ENCODE peak calls at places on chromosomes 1 and 21, in six cellular contexts. One of them, this sample, is unnamed.

GRCh38 chr21:25361097-25361496 is 246.2 kb downstream of the MRPL39 start:
- DNase-seq in fibroblast of lung: no peak
- DNase-seq in stomach: no peak
- DNase-seq in dorsolateral prefrontal cortex: no peak
- DNase-seq in heart right ventricle: no peak
- DNase-seq in CD8-positive, alpha-beta memory T cell: no peak
- DNase-seq in this sample: no peak

GRCh38 chr1:55073187-55073916 is 34.0 kb downstream of the PCSK9 start:
- DNase-seq in fibroblast of lung: no peak
- DNase-seq in stomach: no peak
- DNase-seq in dorsolateral prefrontal cortex: no peak
- DNase-seq in heart right ventricle: no peak
- DNase-seq in CD8-positive, alpha-beta memory T cell: no peak
- DNase-seq in this sample: no peak

GRCh38 chr21:17730782-17731181 is 88.4 kb downstream of the C21orf91 start:
- DNase-seq in fibroblast of lung: peak; percentile 6
- DNase-seq in stomach: no peak
- DNase-seq in dorsolateral prefrontal cortex: no peak
- DNase-seq in heart right ventricle: no peak
- DNase-seq in CD8-positive, alpha-beta memory T cell: no peak
- DNase-seq in this sample: no peak

GRCh38 chr21:29168874-29169273 is 38.4 kb downstream of the MAP3K7CL start:
- DNase-seq in fibroblast of lung: peak; percentile 59
- DNase-seq in stomach: no peak
- DNase-seq in dorsolateral prefrontal cortex: no peak
- DNase-seq in heart right ventricle: no peak
- DNase-seq in CD8-positive, alpha-beta memory T cell: no peak
- DNase-seq in this sample: no peak

GRCh38 chr1:195717651-195718050 is 890.6 kb downstream of the KCNT2 start:
- DNase-seq in fibroblast of lung: peak; percentile 14
- DNase-seq in stomach: no peak
- DNase-seq in dorsolateral prefrontal cortex: no peak
- DNase-seq in heart right ventricle: no peak
- DNase-seq in CD8-positive, alpha-beta memory T cell: no peak
- DNase-seq in this sample: no peak

GRCh38 chr1:46171872-46172271 is 3.0 kb upstream of the TSPAN1 start:
- DNase-seq in fibroblast of lung: no peak
- DNase-seq in stomach: peak; percentile 95
- DNase-seq in dorsolateral prefrontal cortex: no peak
- DNase-seq in heart right ventricle: no peak
- DNase-seq in CD8-positive, alpha-beta memory T cell: no peak
- DNase-seq in this sample: no peak

GRCh38 chr1:153192697-153193096 is 10.5 kb upstream of the LELP1 start:
- DNase-seq in fibroblast of lung: no peak
- DNase-seq in stomach: peak; percentile 29
- DNase-seq in dorsolateral prefrontal cortex: no peak
- DNase-seq in heart right ventricle: no peak
- DNase-seq in CD8-positive, alpha-beta memory T cell: no peak
- DNase-seq in this sample: no peak

GRCh38 chr1:18385239-18385790 is 95.4 kb upstream of the KLHDC7A start:
- DNase-seq in fibroblast of lung: no peak
- DNase-seq in stomach: no peak
- DNase-seq in dorsolateral prefrontal cortex: no peak
- DNase-seq in heart right ventricle: no peak
- DNase-seq in CD8-positive, alpha-beta memory T cell: no peak
- DNase-seq in this sample: no peak

GRCh38 chr1:75672528-75673393 is 51.7 kb upstream of the ACADM start:
- DNase-seq in fibroblast of lung: peak; percentile 94
- DNase-seq in stomach: no peak
- DNase-seq in dorsolateral prefrontal cortex: no peak
- DNase-seq in heart right ventricle: no peak
- DNase-seq in CD8-positive, alpha-beta memory T cell: no peak
- DNase-seq in this sample: no peak

GRCh38 chr1:153546796-153547559 is 1.4 kb upstream of the S100A4 start:
- DNase-seq in fibroblast of lung: no peak
- DNase-seq in stomach: no peak
- DNase-seq in dorsolateral prefrontal cortex: no peak
- DNase-seq in heart right ventricle: no peak
- DNase-seq in CD8-positive, alpha-beta memory T cell: no peak
- DNase-seq in this sample: no peak

GRCh38 chr1:38436006-38436405 is 389.4 kb upstream of the POU3F1 start:
- DNase-seq in fibroblast of lung: no peak
- DNase-seq in stomach: no peak
- DNase-seq in dorsolateral prefrontal cortex: no peak
- DNase-seq in heart right ventricle: no peak
- DNase-seq in CD8-positive, alpha-beta memory T cell: no peak
- DNase-seq in this sample: no peak

GRCh38 chr1:85580046-85580411 is 532 bp upstream of the CCN1 start:
- DNase-seq in fibroblast of lung: peak; percentile 88
- DNase-seq in stomach: no peak
- DNase-seq in dorsolateral prefrontal cortex: no peak
- DNase-seq in heart right ventricle: no peak
- DNase-seq in CD8-positive, alpha-beta memory T cell: no peak
- DNase-seq in this sample: no peak

GRCh38 chr1:61978866-61979265 is 215.8 kb upstream of the L1TD1 start:
- DNase-seq in fibroblast of lung: no peak
- DNase-seq in stomach: no peak
- DNase-seq in dorsolateral prefrontal cortex: no peak
- DNase-seq in heart right ventricle: no peak
- DNase-seq in CD8-positive, alpha-beta memory T cell: no peak
- DNase-seq in this sample: no peak

GRCh38 chr1:2237773-2238172 is 9.7 kb downstream of the SKI start:
- DNase-seq in fibroblast of lung: no peak
- DNase-seq in stomach: no peak
- DNase-seq in dorsolateral prefrontal cortex: peak; percentile 50
- DNase-seq in heart right ventricle: no peak
- DNase-seq in CD8-positive, alpha-beta memory T cell: no peak
- DNase-seq in this sample: peak; percentile 76

GRCh38 chr21:31132574-31133242 is 94.4 kb upstream of the KRTAP19-8 start:
- DNase-seq in fibroblast of lung: peak; percentile 36
- DNase-seq in stomach: no peak
- DNase-seq in dorsolateral prefrontal cortex: no peak
- DNase-seq in heart right ventricle: no peak
- DNase-seq in CD8-positive, alpha-beta memory T cell: peak; percentile 36
- DNase-seq in this sample: no peak

DNA sequence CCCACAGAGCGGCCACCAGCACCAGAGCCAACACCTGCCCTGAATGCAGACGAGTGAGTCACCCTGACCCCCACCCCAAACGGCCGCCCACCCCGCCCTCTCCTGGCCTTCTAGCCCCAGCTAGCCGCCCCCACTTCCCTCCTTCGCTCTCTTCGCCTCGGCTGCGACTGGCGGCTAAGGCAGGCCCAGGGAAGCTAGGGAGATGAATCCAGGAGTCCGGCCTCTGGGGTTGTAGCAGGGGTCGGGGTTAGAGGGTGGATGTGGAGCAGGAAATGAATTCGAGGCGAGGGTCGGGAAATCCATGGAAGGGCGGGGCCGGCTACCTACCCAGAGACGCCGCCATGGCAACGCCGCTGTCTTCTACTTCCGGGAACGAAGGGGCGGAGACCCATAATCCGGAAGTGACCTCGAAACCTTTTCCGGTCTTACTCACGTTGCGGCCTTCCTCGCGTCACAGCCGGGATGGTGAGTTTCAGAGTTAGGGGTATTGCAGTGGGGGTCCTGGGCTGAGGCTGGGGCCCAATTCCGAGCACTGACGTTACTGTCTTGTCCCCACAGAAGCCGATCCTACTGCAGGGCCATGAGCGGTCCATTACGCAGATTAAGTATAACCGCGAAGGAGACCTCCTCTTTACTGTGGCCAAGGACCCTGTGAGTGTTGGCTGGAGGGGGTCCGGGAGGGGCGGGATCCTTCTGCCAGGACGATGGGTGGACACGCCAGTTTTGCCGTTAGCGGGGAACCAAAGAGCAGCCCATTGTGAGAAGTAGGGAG is at the start of the genes EIF3I and TMEM234:
- DNase-seq in fibroblast of lung: peak; percentile 91
- DNase-seq in stomach: peak; percentile 93
- DNase-seq in dorsolateral prefrontal cortex: peak; percentile 92
- DNase-seq in heart right ventricle: peak; percentile 88
- DNase-seq in CD8-positive, alpha-beta memory T cell: peak; percentile 89
- DNase-seq in this sample: peak; percentile 95
- H3K27ac ChIP-seq in fibroblast of lung: peak within 1 kb of the TSS; percentile 100
- H3K27ac ChIP-seq in stomach: peak within 1 kb of the TSS; percentile 95
- H3K27ac ChIP-seq in dorsolateral prefrontal cortex: peak within 1 kb of the TSS; percentile 2
- H3K27ac ChIP-seq in heart right ventricle: peak within 1 kb of the TSS; percentile 88
- H3K27ac ChIP-seq in CD8-positive, alpha-beta memory T cell: peak within 1 kb of the TSS; percentile 99
- H3K27ac ChIP-seq in this sample: peak within 1 kb of the TSS; percentile 84

GRCh38 chr1:204212715-204213114 is 1.1 kb downstream of the GOLT1A start:
- DNase-seq in fibroblast of lung: no peak
- DNase-seq in stomach: no peak
- DNase-seq in dorsolateral prefrontal cortex: no peak
- DNase-seq in heart right ventricle: no peak
- DNase-seq in CD8-positive, alpha-beta memory T cell: no peak
- DNase-seq in this sample: no peak

GRCh38 chr1:204211021-204211420 is 2.8 kb downstream of the GOLT1A start:
- DNase-seq in fibroblast of lung: no peak
- DNase-seq in stomach: no peak
- DNase-seq in dorsolateral prefrontal cortex: no peak
- DNase-seq in heart right ventricle: no peak
- DNase-seq in CD8-positive, alpha-beta memory T cell: no peak
- DNase-seq in this sample: peak; percentile 40

GRCh38 chr1:204216880-204217647 is 3.3 kb upstream of the GOLT1A start:
- DNase-seq in fibroblast of lung: no peak
- DNase-seq in stomach: no peak
- DNase-seq in dorsolateral prefrontal cortex: no peak
- DNase-seq in heart right ventricle: no peak
- DNase-seq in CD8-positive, alpha-beta memory T cell: no peak
- DNase-seq in this sample: no peak

GRCh38 chr1:204216236-204216635 is 2.4 kb upstream of the GOLT1A start:
- DNase-seq in fibroblast of lung: no peak
- DNase-seq in stomach: no peak
- DNase-seq in dorsolateral prefrontal cortex: no peak
- DNase-seq in heart right ventricle: no peak
- DNase-seq in CD8-positive, alpha-beta memory T cell: no peak
- DNase-seq in this sample: no peak

GRCh38 chr1:204213668-204214662 is at the start of gene GOLT1A:
- DNase-seq in fibroblast of lung: peak; percentile 79
- DNase-seq in stomach: peak; percentile 91
- DNase-seq in dorsolateral prefrontal cortex: peak; percentile 66
- DNase-seq in heart right ventricle: peak; percentile 58
- DNase-seq in CD8-positive, alpha-beta memory T cell: peak; percentile 31
- DNase-seq in this sample: peak; percentile 72
- H3K4me3 ChIP-seq in fibroblast of lung: no peak within 1 kb of the TSS
- H3K4me3 ChIP-seq in stomach: peak within 1 kb of the TSS; percentile 21
- H3K4me3 ChIP-seq in dorsolateral prefrontal cortex: peak within 1 kb of the TSS; percentile 54
- H3K4me3 ChIP-seq in heart right ventricle: peak within 1 kb of the TSS; percentile 14
- H3K4me3 ChIP-seq in CD8-positive, alpha-beta memory T cell: peak within 1 kb of the TSS; percentile 40
- H3K4me3 ChIP-seq in this sample: peak within 1 kb of the TSS; percentile 57

GRCh38 chr1:161193561-161194235 is 5.2 kb downstream of the ADAMTS4 start:
- DNase-seq in fibroblast of lung: no peak
- DNase-seq in stomach: peak; percentile 57
- DNase-seq in dorsolateral prefrontal cortex: peak; percentile 88
- DNase-seq in heart right ventricle: no peak
- DNase-seq in CD8-positive, alpha-beta memory T cell: no peak
- DNase-seq in this sample: no peak
- H3K27ac ChIP-seq in fibroblast of lung: no peak overlapping the region
- H3K27ac ChIP-seq in stomach: peak overlapping the region; percentile 37
- H3K27ac ChIP-seq in dorsolateral prefrontal cortex: peak overlapping the region; percentile 83
- H3K27ac ChIP-seq in heart right ventricle: peak overlapping the region; percentile 29
- H3K27ac ChIP-seq in CD8-positive, alpha-beta memory T cell: no peak overlapping the region
- H3K27ac ChIP-seq in this sample: peak overlapping the region; percentile 23

DNA sequence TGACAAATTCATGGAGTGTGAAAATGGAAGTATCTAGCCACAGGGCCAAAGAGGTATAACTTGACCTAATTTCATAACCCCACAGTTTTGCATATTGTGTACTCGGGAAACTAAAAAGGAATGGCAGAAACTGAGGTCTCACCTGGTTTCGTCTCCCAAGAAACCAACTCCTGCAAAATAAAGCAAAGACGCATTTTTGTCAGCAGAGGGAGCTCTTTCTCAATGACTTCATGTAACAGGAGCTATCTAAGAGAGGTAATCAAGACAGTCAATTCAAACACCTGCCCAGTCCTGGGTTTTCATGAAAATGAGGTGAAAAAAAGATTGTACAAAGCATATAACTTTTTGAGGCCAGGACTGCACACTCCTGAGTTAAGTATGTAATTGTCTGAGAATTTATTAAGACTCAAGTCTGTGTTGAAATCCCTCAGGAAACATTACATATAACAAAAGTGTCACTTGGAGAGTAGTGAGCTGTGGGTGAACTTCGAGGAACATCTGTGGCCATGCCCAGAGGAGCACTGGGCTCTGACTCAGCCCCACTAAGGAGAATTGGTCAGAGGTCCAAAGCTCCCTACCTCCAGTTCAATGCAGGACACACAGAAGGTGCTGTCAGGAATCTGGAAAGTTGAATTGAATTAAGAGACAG is 17.6 kb downstream of the FCRL4 start:
- DNase-seq in fibroblast of lung: peak; percentile 44
- DNase-seq in stomach: no peak
- DNase-seq in dorsolateral prefrontal cortex: no peak
- DNase-seq in heart right ventricle: no peak
- DNase-seq in CD8-positive, alpha-beta memory T cell: no peak
- DNase-seq in this sample: no peak
- H3K4me3 ChIP-seq in fibroblast of lung: no peak overlapping the region
- H3K4me3 ChIP-seq in stomach: no peak overlapping the region
- H3K4me3 ChIP-seq in dorsolateral prefrontal cortex: no peak overlapping the region
- H3K4me3 ChIP-seq in heart right ventricle: no peak overlapping the region
- H3K4me3 ChIP-seq in CD8-positive, alpha-beta memory T cell: no peak overlapping the region
- H3K4me3 ChIP-seq in this sample: no peak overlapping the region

GRCh38 chr1:78339490-78339889 is 151.3 kb upstream of the PTGFR start:
- DNase-seq in fibroblast of lung: peak; percentile 86
- DNase-seq in stomach: no peak
- DNase-seq in dorsolateral prefrontal cortex: no peak
- DNase-seq in heart right ventricle: no peak
- DNase-seq in CD8-positive, alpha-beta memory T cell: no peak
- DNase-seq in this sample: no peak
- H3K27ac ChIP-seq in fibroblast of lung: peak overlapping the region; percentile 64
- H3K27ac ChIP-seq in stomach: no peak overlapping the region
- H3K27ac ChIP-seq in dorsolateral prefrontal cortex: no peak overlapping the region
- H3K27ac ChIP-seq in heart right ventricle: no peak overlapping the region
- H3K27ac ChIP-seq in CD8-positive, alpha-beta memory T cell: no peak overlapping the region
- H3K27ac ChIP-seq in this sample: no peak overlapping the region

GRCh38 chr1:78045600-78045849 is 241 bp upstream of the GIPC2 start:
- DNase-seq in fibroblast of lung: no peak
- DNase-seq in stomach: no peak
- DNase-seq in dorsolateral prefrontal cortex: no peak
- DNase-seq in heart right ventricle: no peak
- DNase-seq in CD8-positive, alpha-beta memory T cell: no peak
- DNase-seq in this sample: no peak
- H3K4me3 ChIP-seq in fibroblast of lung: peak overlapping the region; percentile 48
- H3K4me3 ChIP-seq in stomach: peak overlapping the region; percentile 66
- H3K4me3 ChIP-seq in dorsolateral prefrontal cortex: peak overlapping the region; percentile 73
- H3K4me3 ChIP-seq in heart right ventricle: peak overlapping the region; percentile 69
- H3K4me3 ChIP-seq in CD8-positive, alpha-beta memory T cell: peak overlapping the region; percentile 47
- H3K4me3 ChIP-seq in this sample: peak overlapping the region; percentile 85